ENCODE peak calls at places on chromosomes 12 and 14, in ten cellular contexts. F, K, J, D, U, Y, L, Q, P and G are unnamed samples.

GRCh38 chr12:91098942-91099341 is 12.4 kb downstream of the LUM start:
- DNase-seq in Y (peak), P (no peak), U (peak), F (no peak), L (no peak), Q (peak), D (peak), K (peak), J (no peak), G (peak)

GRCh38 chr12:118346895-118347294 is 25.8 kb downstream of the TAOK3 start:
- DNase-seq in D (no peak), K (no peak), F (no peak), J (no peak), L (no peak), Y (no peak), Q (no peak), P (no peak), U (no peak), G (no peak)

GRCh38 chr12:14567311-14568195 is at the start of gene PLBD1:
- DNase-seq in D (no peak), Y (no peak), Q (peak), J (peak), P (peak), F (no peak), L (peak), K (peak), U (peak), G (no peak)

GRCh38 chr12:124745891-124746570 is 117.6 kb downstream of the SCARB1 start:
- DNase-seq in P (peak), K (peak), F (no peak), J (peak), L (peak), D (peak), Q (peak), Y (peak), U (peak), G (peak)

GRCh38 chr14:104350463-104351185 is 212.2 kb downstream of the KIF26A start:
- DNase-seq in P (no peak), L (no peak), Q (peak), J (peak), D (no peak), F (no peak), U (no peak), Y (no peak), K (no peak), G (no peak)

GRCh38 chr14:62269204-62269603 is 507.0 kb downstream of the SNAPC1 start:
- DNase-seq in U (peak), P (no peak), L (peak), J (no peak), Y (no peak), F (no peak), D (no peak), K (no peak), Q (peak), G (no peak)

GRCh38 chr14:31414190-31414833 is 6.0 kb downstream of the HEATR5A start:
- DNase-seq in J (no peak), F (no peak), L (no peak), K (no peak), D (peak), Q (peak), Y (no peak), P (no peak), U (no peak), G (no peak)

GRCh38 chr14:89544636-89545301 is 127.7 kb upstream of the FOXN3 start:
- DNase-seq in J (no peak), U (no peak), K (no peak), Q (peak), Y (no peak), L (no peak), F (no peak), D (no peak), P (no peak), G (no peak)

GRCh38 chr14:48598458-48598857 is 923.1 kb upstream of the MDGA2 start:
- DNase-seq in U (no peak), L (no peak), D (no peak), K (no peak), P (no peak), Y (no peak), F (no peak), J (no peak), Q (no peak), G (no peak)

GRCh38 chr14:70754989-70755388 is 54.3 kb downstream of the MAP3K9 start:
- DNase-seq in U (peak), D (no peak), F (no peak), L (no peak), Q (peak), K (no peak), P (peak), Y (no peak), J (no peak), G (peak)

GRCh38 chr12:99334737-99335136 is 312.8 kb upstream of the GARIN6 start:
- DNase-seq in L (no peak), D (no peak), Q (no peak), K (no peak), F (no peak), P (no peak), Y (no peak), U (peak), J (no peak), G (no peak)

GRCh38 chr12:38886064-38886463 is 19.3 kb downstream of the CPNE8 start:
- DNase-seq in D (no peak), U (peak), J (no peak), Q (peak), L (peak), Y (no peak), K (no peak), P (no peak), F (no peak), G (peak)

GRCh38 chr14:92503756-92504491 is 9.7 kb upstream of the RIN3 start:
- DNase-seq in K (peak), J (no peak), F (no peak), D (no peak), Y (peak), P (no peak), L (no peak), U (peak), Q (peak), G (peak)

GRCh38 chr12:131177599-131177998 is 223.9 kb downstream of the ADGRD1 start:
- DNase-seq in Q (no peak), L (no peak), U (no peak), D (no peak), J (no peak), P (no peak), K (no peak), Y (no peak), F (no peak), G (no peak)

GRCh38 chr14:23112359-23113178 is 6.5 kb downstream of the CEBPE start:
- DNase-seq in K (no peak), J (no peak), P (no peak), U (peak), D (no peak), Q (peak), Y (no peak), L (no peak), F (no peak), G (no peak)

GRCh38 chr14:55207832-55208231 is 16.4 kb upstream of the DLGAP5 start:
- DNase-seq in L (no peak), K (no peak), Y (no peak), U (no peak), F (no peak), D (no peak), J (no peak), P (no peak), Q (no peak), G (no peak)

GRCh38 chr12:34400986-34401658 is 378.8 kb downstream of the ALG10 start:
- DNase-seq in Y (no peak), F (no peak), K (no peak), P (peak), Q (no peak), D (no peak), J (no peak), U (no peak), L (no peak), G (no peak)

GRCh38 chr12:51846911-51847829 is 1.3 kb downstream of the FIGNL2 start:
- DNase-seq in Y (peak), F (peak), Q (no peak), U (no peak), D (no peak), J (no peak), P (peak), L (peak), K (no peak), G (no peak)

GRCh38 chr14:70358631-70359030 is 852 bp downstream of the COX16 start:
- DNase-seq in F (no peak), L (no peak), U (peak), D (no peak), P (no peak), J (no peak), Y (peak), K (no peak), Q (no peak), G (no peak)

GRCh38 chr12:219891-220352 is 6.0 kb upstream of the SLC6A12 start:
- DNase-seq in Q (peak), Y (peak), K (peak), F (peak), D (peak), L (peak), U (peak), J (peak), P (peak), G (peak)

GRCh38 chr12:80186727-80187217 is 87.4 kb downstream of the OTOGL start:
- DNase-seq in L (peak), D (peak), U (peak), Y (peak), K (peak), F (peak), P (no peak), Q (peak), J (no peak), G (peak)